ENCODE peak calls at places on chromosomes 16 and 17, in ten cellular contexts. M, T, R, D, E, V, W, A, Y and H are unnamed samples.

GRCh38 chr16:87628940-87629339 is 26.6 kb downstream of the JPH3 start:
- DNase-seq in M (no peak), T (no peak), R (no peak), D (no peak), E (no peak), V (peak), W (no peak), A (no peak), Y (no peak), H (no peak)

GRCh38 chr17:39002991-39003715 is 36.0 kb upstream of the FBXO47 start:
- DNase-seq in M (no peak), T (no peak), R (no peak), D (no peak), E (peak), V (no peak), W (no peak), A (peak), Y (no peak), H (no peak)

GRCh38 chr16:25841776-25842175 is 150.0 kb downstream of the HS3ST4 start:
- DNase-seq in M (no peak), T (no peak), R (no peak), D (no peak), E (no peak), V (no peak), W (no peak), A (no peak), Y (no peak), H (no peak)

GRCh38 chr16:56838622-56839337 is 26.2 kb upstream of the SLC12A3 start:
- DNase-seq in M (no peak), T (no peak), R (no peak), D (no peak), E (no peak), V (no peak), W (no peak), A (no peak), Y (no peak), H (no peak)

GRCh38 chr17:45949755-45950320 is 49.2 kb upstream of the STH start:
- DNase-seq in M (no peak), T (no peak), R (no peak), D (no peak), E (no peak), V (no peak), W (no peak), A (no peak), Y (no peak), H (no peak)

GRCh38 chr17:20066253-20066652 is 57.1 kb downstream of the SPECC1 start:
- DNase-seq in M (no peak), T (no peak), R (no peak), D (no peak), E (no peak), V (peak), W (no peak), A (no peak), Y (no peak), H (no peak)

GRCh38 chr16:84482001-84482891 is 22.2 kb downstream of the MEAK7 start:
- DNase-seq in M (no peak), T (no peak), R (peak), D (no peak), E (no peak), V (no peak), W (no peak), A (no peak), Y (no peak), H (no peak)

GRCh38 chr17:50604470-50604869 is 30.2 kb upstream of the ABCC3 start:
- DNase-seq in M (no peak), T (no peak), R (peak), D (no peak), E (no peak), V (no peak), W (no peak), A (no peak), Y (peak), H (peak)

GRCh38 chr17:17485420-17485819 is 8.6 kb downstream of the MED9 start:
- DNase-seq in M (no peak), T (no peak), R (no peak), D (no peak), E (no peak), V (no peak), W (no peak), A (no peak), Y (no peak), H (no peak)

GRCh38 chr16:72172105-72173034 is at the start of gene PMFBP1:
- DNase-seq in M (no peak), T (no peak), R (no peak), D (no peak), E (no peak), V (peak), W (no peak), A (peak), Y (no peak), H (no peak)

GRCh38 chr17:44794699-44795413 is 35.2 kb downstream of the GJC1 start:
- DNase-seq in M (peak), T (no peak), R (no peak), D (no peak), E (no peak), V (peak), W (no peak), A (no peak), Y (no peak), H (no peak)

GRCh38 chr16:48687421-48688038 is 77.5 kb upstream of the N4BP1 start:
- DNase-seq in M (peak), T (peak), R (peak), D (peak), E (no peak), V (peak), W (peak), A (peak), Y (peak), H (peak)

GRCh38 chr16:3045758-3046505 is 429 bp upstream of the MMP25 start:
- DNase-seq in M (no peak), T (no peak), R (peak), D (no peak), E (no peak), V (no peak), W (peak), A (peak), Y (no peak), H (no peak)

GRCh38 chr16:31077024-31077423 is 2.8 kb downstream of the ZNF646 start:
- DNase-seq in M (no peak), T (no peak), R (no peak), D (no peak), E (no peak), V (no peak), W (no peak), A (no peak), Y (no peak), H (no peak)

GRCh38 chr16:8768701-8769100 is 28.7 kb downstream of the TMEM186 start:
- DNase-seq in M (no peak), T (no peak), R (no peak), D (no peak), E (no peak), V (no peak), W (no peak), A (no peak), Y (no peak), H (no peak)

GRCh38 chr17:752002-752619 is at the start of gene GEMIN4:
- DNase-seq in M (peak), T (peak), R (peak), D (peak), E (peak), V (peak), W (peak), A (peak), Y (peak), H (peak)

GRCh38 chr17:79947351-79948031 is 88.2 kb downstream of the TBC1D16 start:
- DNase-seq in M (no peak), T (no peak), R (no peak), D (no peak), E (no peak), V (no peak), W (no peak), A (no peak), Y (no peak), H (peak)

GRCh38 chr16:600781-601180 is 10.9 kb downstream of the RAB40C start:
- DNase-seq in M (no peak), T (no peak), R (peak), D (no peak), E (no peak), V (no peak), W (no peak), A (no peak), Y (no peak), H (no peak)

GRCh38 chr17:36918260-36918691 is 19.0 kb upstream of the LHX1 start:
- DNase-seq in M (no peak), T (no peak), R (no peak), D (no peak), E (no peak), V (peak), W (no peak), A (no peak), Y (no peak), H (no peak)

GRCh38 chr16:720507-720989 is 398 bp upstream of the ANTKMT start:
- DNase-seq in M (peak), T (no peak), R (peak), D (no peak), E (no peak), V (peak), W (no peak), A (no peak), Y (no peak), H (peak)

GRCh38 chr17:41705271-41705991 is 6.7 kb upstream of the GAST start:
- DNase-seq in M (no peak), T (no peak), R (no peak), D (no peak), E (no peak), V (no peak), W (no peak), A (no peak), Y (no peak), H (peak)